ENCODE peak calls at places on chromosomes 1 and 21, in four cellular contexts. E is K562, F is HepG2, Z is WTC11. H is an unnamed sample.

GRCh38 chr1:183610053-183610452 is 19.8 kb upstream of the NCF2 start:
- DNase-seq in E (no peak), F (no peak), Z (no peak), H (no peak)

GRCh38 chr21:34811368-34811767 is 142.6 kb downstream of the CLIC6 start:
- DNase-seq in E (no peak), F (no peak), Z (no peak), H (no peak)

GRCh38 chr1:205237526-205238484 is 10.1 kb downstream of the TMCC2 start:
- DNase-seq in E (peak), F (no peak), Z (no peak), H (no peak)

GRCh38 chr21:25999935-26000582 is 170.5 kb downstream of the APP start:
- DNase-seq in E (no peak), F (no peak), Z (no peak), H (no peak)

GRCh38 chr1:71785470-71785869 is 496.9 kb downstream of the NEGR1 start:
- DNase-seq in E (no peak), F (no peak), Z (no peak), H (no peak)

GRCh38 chr1:217270121-217270520 is 360.8 kb downstream of the GPATCH2 start:
- DNase-seq in E (no peak), F (no peak), Z (no peak), H (no peak)

GRCh38 chr1:185144233-185144632 is 12.5 kb downstream of the TRMT1L start:
- DNase-seq in E (no peak), F (no peak), Z (no peak), H (no peak)

GRCh38 chr21:29245104-29245643 is 53.5 kb upstream of the BACH1 start:
- DNase-seq in E (no peak), F (no peak), Z (no peak), H (no peak)

GRCh38 chr1:32769524-32770220 is 47.5 kb downstream of the YARS1 start:
- DNase-seq in E (peak), F (no peak), Z (no peak), H (peak)

GRCh38 chr21:38350681-38351080 is 93.9 kb downstream of the KCNJ15 start:
- DNase-seq in E (no peak), F (no peak), Z (no peak), H (no peak)
- TF ChIP-seq NR3C1 in E (no peak), F (no peak), Z (no peak), H (no peak)

GRCh38 chr1:93395195-93395594 is 49.5 kb downstream of the DR1 start:
- DNase-seq in E (no peak), F (peak), Z (no peak), H (no peak)
- TF ChIP-seq NR3C1 in E (no peak), F (no peak), Z (no peak), H (no peak)

GRCh38 chr1:150576367-150576711 is 3.1 kb downstream of the MCL1 start:
- DNase-seq in E (no peak), F (no peak), Z (no peak), H (no peak)

GRCh38 chr1:150575518-150576366 is 3.7 kb downstream of the MCL1 start:
- DNase-seq in E (no peak), F (no peak), Z (no peak), H (no peak)

GRCh38 chr1:150577557-150578277 is 1.7 kb downstream of the MCL1 start:
- DNase-seq in E (peak), F (no peak), Z (no peak), H (no peak)

GRCh38 chr1:150578278-150579109 is 916 bp downstream of the MCL1 start:
- DNase-seq in E (no peak), F (peak), Z (no peak), H (peak)

DNA sequence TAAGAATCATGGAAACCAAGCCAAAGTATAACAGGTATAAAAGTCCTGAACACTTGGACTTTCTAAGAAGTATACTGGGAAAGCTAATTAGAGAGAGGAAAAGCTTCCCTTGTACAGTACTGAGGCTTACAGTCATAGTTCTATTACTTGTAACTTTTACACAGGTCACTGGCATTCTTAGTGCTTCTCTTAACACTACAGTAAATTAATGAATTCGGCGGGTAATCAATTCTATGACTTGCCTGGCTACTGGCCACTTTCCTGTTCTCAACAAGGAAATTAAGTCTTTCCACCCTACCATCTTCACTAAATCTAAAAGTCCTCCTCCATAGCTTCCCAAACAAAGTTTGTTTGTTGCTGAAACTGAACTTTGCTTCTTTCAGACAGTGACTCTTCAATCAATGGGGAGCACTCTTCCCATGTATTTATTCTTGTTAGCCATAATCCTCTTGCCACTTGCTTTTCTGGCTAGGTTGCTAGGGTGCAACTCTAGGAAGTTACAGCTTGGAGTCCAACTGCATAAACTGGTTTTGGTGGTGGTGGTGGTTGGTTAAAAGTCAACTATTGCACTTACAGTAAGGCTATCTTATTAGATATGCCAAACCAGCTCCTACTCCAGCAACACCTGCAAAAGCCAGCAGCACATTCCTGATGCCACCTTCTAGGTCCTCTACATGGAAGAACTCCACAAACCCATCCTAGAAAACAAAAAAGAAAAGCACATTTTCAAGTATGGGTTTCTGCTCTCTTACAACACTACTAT is 2.4 kb downstream of the MCL1 start:
- DNase-seq in E (no peak), F (peak), Z (no peak), H (no peak)
- TF ChIP-seq NR3C1 in E (no peak), F (no peak), Z (no peak), H (no peak)

GRCh38 chr1:160205974-160206369 is 788 bp downstream of the PEA15 start:
- DNase-seq in E (peak), F (no peak), Z (no peak), H (peak)

GRCh38 chr1:160205242-160205973 is at the start of gene PEA15:
- DNase-seq in E (peak), F (no peak), Z (peak), H (peak)

GRCh38 chr1:160206421-160207117 is 1.4 kb downstream of the PEA15 start:
- DNase-seq in E (no peak), F (no peak), Z (no peak), H (peak)

GRCh38 chr1:160207118-160207650 is 2.0 kb downstream of the PEA15 start:
- DNase-seq in E (no peak), F (no peak), Z (no peak), H (no peak)

GRCh38 chr1:160204526-160205241 is 500 bp upstream of the PEA15 start:
- DNase-seq in E (no peak), F (no peak), Z (no peak), H (no peak)
- TF ChIP-seq NR3C1 in E (no peak), F (no peak), Z (no peak), H (no peak)

H was measured in A549.